ENCODE peak calls at places on chromosome 22, in seven cellular contexts. C is osteocyte; Z is activated gamma-delta T cell treated with anti-CD3 and anti-CD28 coated beads, Interleukin-2, amount 50 U/mL, for 16 hours; S is CD8-positive, alpha-beta T cell; U is GM23248; L is lung; N is AG20443. H is an unnamed sample.

GRCh38 chr22:49202226-49202625 is 625.4 kb downstream of the BRD1 start:
- DNase-seq in C (peak; percentile 59), Z (no peak), S (no peak), U (no peak), L (no peak), N (no peak), H (no peak)

GRCh38 chr22:36726007-36726380 is 22.4 kb upstream of the CACNG2 start:
- DNase-seq in C (peak; percentile 76), Z (no peak), S (no peak), U (no peak), L (no peak), N (no peak), H (no peak)

GRCh38 chr22:33921576-33922181 is 1.4 kb upstream of the LARGE1 start:
- DNase-seq in C (peak; percentile 88), Z (no peak), S (no peak), U (peak; percentile 76), L (peak; percentile 46), N (peak; percentile 74), H (no peak)

GRCh38 chr22:37561209-37562048 is 1.1 kb downstream of the CDC42EP1 start:
- DNase-seq in C (peak; percentile 95), Z (peak; percentile 67), S (peak; percentile 78), U (peak; percentile 94), L (peak; percentile 90), N (peak; percentile 92), H (peak; percentile 55)

GRCh38 chr22:24115247-24116207 is 65.8 kb upstream of the SUSD2 start:
- DNase-seq in C (no peak), Z (no peak), S (no peak), U (no peak), L (no peak), N (no peak), H (no peak)

GRCh38 chr22:29152381-29153138 is 53.1 kb upstream of the EMID1 start:
- DNase-seq in C (no peak), Z (no peak), S (no peak), U (no peak), L (peak; percentile 63), N (no peak), H (no peak)

GRCh38 chr22:31277741-31278642 is 14.3 kb downstream of the PIK3IP1 start:
- DNase-seq in C (no peak), Z (no peak), S (no peak), U (no peak), L (no peak), N (no peak), H (peak; percentile 48)

GRCh38 chr22:25420925-25421904 is 143.3 kb upstream of the GRK3 start:
- DNase-seq in C (no peak), Z (no peak), S (no peak), U (peak; percentile 40), L (no peak), N (no peak), H (no peak)

GRCh38 chr22:24894998-24895397 is 51.5 kb downstream of the LHFPL7 start:
- DNase-seq in C (no peak), Z (no peak), S (no peak), U (peak; percentile 56), L (peak; percentile 70), N (peak; percentile 40), H (no peak)

GRCh38 chr22:24523873-24524272 is 28.7 kb downstream of the UPB1 start:
- DNase-seq in C (no peak), Z (no peak), S (no peak), U (peak; percentile 64), L (no peak), N (peak; percentile 70), H (no peak)

GRCh38 chr22:45218974-45219373 is 21.7 kb downstream of the KIAA0930 start:
- DNase-seq in C (no peak), Z (no peak), S (no peak), U (no peak), L (no peak), N (no peak), H (no peak)

GRCh38 chr22:17171016-17171312 is 11.9 kb upstream of the HDHD5 start:
- DNase-seq in C (no peak), Z (no peak), S (no peak), U (no peak), L (no peak), N (no peak), H (no peak)

GRCh38 chr22:50138036-50138435 is 32.5 kb upstream of the PANX2 start:
- DNase-seq in C (no peak), Z (no peak), S (no peak), U (no peak), L (no peak), N (no peak), H (no peak)

GRCh38 chr22:49230194-49230577 is 597.5 kb downstream of the BRD1 start:
- DNase-seq in C (peak; percentile 74), Z (no peak), S (no peak), U (no peak), L (peak; percentile 22), N (no peak), H (no peak)

GRCh38 chr22:23109441-23109978 is 32.3 kb downstream of the RSPH14 start:
- DNase-seq in C (no peak), Z (no peak), S (no peak), U (no peak), L (no peak), N (no peak), H (no peak)

GRCh38 chr22:36384766-36385400 is 2.9 kb downstream of the MYH9 start:
- DNase-seq in C (no peak), Z (no peak), S (peak; percentile 82), U (peak; percentile 38), L (no peak), N (peak; percentile 47), H (peak; percentile 81)

GRCh38 chr22:49712195-49712791 is 115.4 kb downstream of the BRD1 start:
- DNase-seq in C (no peak), Z (no peak), S (no peak), U (peak; percentile 29), L (no peak), N (peak; percentile 47), H (no peak)

GRCh38 chr22:31451709-31452571 is 37.7 kb downstream of the EIF4ENIF1 start:
- DNase-seq in C (no peak), Z (no peak), S (no peak), U (peak; percentile 73), L (no peak), N (peak; percentile 68), H (peak; percentile 52)

GRCh38 chr22:46201059-46201757 is 48.9 kb downstream of the CDPF1 start:
- DNase-seq in C (no peak), Z (no peak), S (no peak), U (no peak), L (no peak), N (no peak), H (no peak)

GRCh38 chr22:41684194-41684593 is 4.5 kb downstream of the SNU13 start:
- DNase-seq in C (no peak), Z (no peak), S (no peak), U (no peak), L (no peak), N (no peak), H (no peak)

H was measured in CD4-positive, CD25-positive, alpha-beta regulatory T cell.